ENCODE peak calls at places on chromosomes 2 and 18, in ten cellular contexts. Q, K, V, N, H, U, F, X, R and M are unnamed samples.

GRCh38 chr2:2879776-2880175 is 497.8 kb downstream of the EIPR1 start:
- DNase-seq in Q (no peak), K (no peak), V (no peak), N (no peak), H (no peak), U (no peak), F (no peak), X (no peak), R (no peak), M (no peak)

GRCh38 chr2:159960413-159960812 is 102.0 kb downstream of the PLA2R1 start:
- DNase-seq in Q (no peak), K (peak; percentile 41), V (peak; percentile 91), N (no peak), H (no peak), U (peak; percentile 12), F (no peak), X (peak; percentile 74), R (peak; percentile 86), M (no peak)

GRCh38 chr18:55405655-55406373 is 182.2 kb downstream of the TCF4 start:
- DNase-seq in Q (peak; percentile 55), K (peak; percentile 54), V (peak; percentile 84), N (no peak), H (peak; percentile 86), U (no peak), F (peak; percentile 47), X (peak; percentile 93), R (peak; percentile 95), M (peak; percentile 92)

GRCh38 chr2:129061079-129061785 is 742.6 kb upstream of the HS6ST1 start:
- DNase-seq in Q (no peak), K (peak; percentile 42), V (peak; percentile 93), N (no peak), H (no peak), U (no peak), F (no peak), X (no peak), R (peak; percentile 43), M (no peak)

GRCh38 chr2:148752977-148753376 is 108.4 kb downstream of the EPC2 start:
- DNase-seq in Q (no peak), K (no peak), V (no peak), N (no peak), H (no peak), U (no peak), F (no peak), X (no peak), R (no peak), M (no peak)

GRCh38 chr2:47058061-47058931 is 96.8 kb downstream of the STPG4 start:
- DNase-seq in Q (no peak), K (no peak), V (no peak), N (no peak), H (no peak), U (no peak), F (no peak), X (no peak), R (peak; percentile 85), M (peak; percentile 37)

GRCh38 chr2:128455710-128456050 is 137.0 kb upstream of the HS6ST1 start:
- DNase-seq in Q (no peak), K (no peak), V (no peak), N (no peak), H (no peak), U (no peak), F (no peak), X (no peak), R (no peak), M (no peak)

GRCh38 chr2:216217904-216218260 is 108.7 kb downstream of the XRCC5 start:
- DNase-seq in Q (no peak), K (no peak), V (no peak), N (no peak), H (no peak), U (no peak), F (no peak), X (no peak), R (no peak), M (no peak)

GRCh38 chr2:208315081-208315788 is 49.2 kb downstream of the PIKFYVE start:
- DNase-seq in Q (no peak), K (no peak), V (peak; percentile 10), N (no peak), H (no peak), U (no peak), F (no peak), X (peak; percentile 53), R (peak; percentile 85), M (no peak)

GRCh38 chr2:65228249-65228750 is 669 bp downstream of the ACTR2 start:
- DNase-seq in Q (no peak), K (peak; percentile 52), V (peak; percentile 57), N (peak; percentile 19), H (no peak), U (no peak), F (peak; percentile 34), X (no peak), R (peak; percentile 70), M (no peak)

GRCh38 chr2:159891917-159892691 is 94.1 kb upstream of the CD302 start:
- DNase-seq in Q (no peak), K (peak; percentile 56), V (peak; percentile 70), N (no peak), H (no peak), U (peak; percentile 44), F (no peak), X (peak; percentile 88), R (peak; percentile 84), M (no peak)

GRCh38 chr2:30491225-30491624 is 44.2 kb downstream of the LCLAT1 start:
- DNase-seq in Q (no peak), K (no peak), V (no peak), N (no peak), H (no peak), U (no peak), F (no peak), X (no peak), R (no peak), M (no peak)

GRCh38 chr2:28981620-28982371 is 698 bp downstream of the TOGARAM2 start:
- DNase-seq in Q (no peak), K (no peak), V (no peak), N (no peak), H (no peak), U (no peak), F (no peak), X (no peak), R (peak; percentile 32), M (no peak)

GRCh38 chr18:10131783-10132381 is 218.1 kb downstream of the VAPA start:
- DNase-seq in Q (peak; percentile 59), K (no peak), V (no peak), N (no peak), H (peak; percentile 62), U (no peak), F (no peak), X (no peak), R (peak; percentile 32), M (peak; percentile 37)

GRCh38 chr18:51133580-51134160 is 63.8 kb downstream of the MEX3C start:
- DNase-seq in Q (no peak), K (no peak), V (no peak), N (no peak), H (no peak), U (no peak), F (no peak), X (no peak), R (no peak), M (no peak)

GRCh38 chr2:240139666-240140393 is 628 bp downstream of the OTOS start:
- DNase-seq in Q (peak; percentile 55), K (no peak), V (no peak), N (no peak), H (peak; percentile 18), U (no peak), F (no peak), X (no peak), R (no peak), M (no peak)

GRCh38 chr18:61765097-61765496 is 127.7 kb downstream of the RNF152 start:
- DNase-seq in Q (peak; percentile 56), K (no peak), V (peak; percentile 46), N (no peak), H (no peak), U (no peak), F (no peak), X (no peak), R (peak; percentile 76), M (no peak)

GRCh38 chr18:42183746-42184145 is 228.7 kb downstream of the PIK3C3 start:
- DNase-seq in Q (no peak), K (no peak), V (peak; percentile 86), N (no peak), H (no peak), U (no peak), F (no peak), X (peak; percentile 73), R (peak; percentile 85), M (no peak)

GRCh38 chr18:62812242-62812641 is 96.9 kb downstream of the PHLPP1 start:
- DNase-seq in Q (no peak), K (peak; percentile 62), V (no peak), N (no peak), H (no peak), U (no peak), F (no peak), X (peak; percentile 84), R (no peak), M (no peak)
- H3K27ac ChIP-seq in Q (peak overlapping the region; percentile 15), K (peak overlapping the region; percentile 59), V (no peak overlapping the region), N (no peak overlapping the region), H (no peak overlapping the region), U (no peak overlapping the region), F (no peak overlapping the region), X (peak overlapping the region; percentile 79), R (no peak overlapping the region), M (no peak overlapping the region)

DNA sequence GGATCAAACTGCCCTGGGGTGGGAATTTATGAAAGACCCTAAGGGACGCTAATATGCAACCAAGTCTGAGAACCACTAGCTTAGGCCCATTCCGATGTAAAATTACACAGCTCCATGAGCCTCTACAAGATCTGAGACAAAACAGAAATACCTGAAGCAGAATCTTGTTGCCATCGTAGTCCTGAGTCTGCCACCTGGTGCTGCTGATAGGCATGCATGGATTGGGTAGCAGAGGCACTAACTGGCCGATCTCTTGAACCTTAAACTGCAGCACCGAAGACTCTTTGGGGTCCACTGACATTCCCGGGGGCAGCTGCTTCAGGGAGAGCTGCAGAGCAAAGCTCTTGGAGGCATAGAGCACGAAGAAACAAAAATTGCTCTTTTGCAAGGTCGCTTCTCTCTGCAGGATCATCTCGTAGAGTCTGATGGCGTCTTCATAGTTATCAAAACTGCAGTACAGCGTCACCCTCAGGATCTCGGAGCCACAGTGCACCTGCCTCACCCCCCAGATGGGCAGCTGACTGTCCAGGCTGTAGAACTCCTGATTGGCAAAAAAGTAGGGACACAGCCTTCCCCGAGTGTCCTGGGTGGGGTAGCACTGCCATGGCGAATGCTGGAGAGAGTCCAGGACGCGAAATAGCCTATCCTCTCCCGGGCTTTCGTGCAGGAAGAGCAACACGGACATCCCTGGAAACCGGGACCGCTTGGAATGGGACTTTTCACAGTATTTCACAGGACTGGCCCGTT is 848 bp downstream of the FAM124B start:
- DNase-seq in Q (no peak), K (no peak), V (no peak), N (no peak), H (no peak), U (no peak), F (no peak), X (no peak), R (no peak), M (no peak)
- H3K27ac ChIP-seq in Q (no peak overlapping the region), K (no peak overlapping the region), V (no peak overlapping the region), N (no peak overlapping the region), H (no peak overlapping the region), U (no peak overlapping the region), F (peak overlapping the region; percentile 4), X (no peak overlapping the region), R (no peak overlapping the region), M (peak overlapping the region; percentile 75)

GRCh38 chr18:79397830-79398761 is 2.4 kb downstream of the NFATC1 start:
- DNase-seq in Q (no peak), K (no peak), V (no peak), N (no peak), H (peak; percentile 47), U (no peak), F (no peak), X (no peak), R (no peak), M (peak; percentile 18)
- H3K27ac ChIP-seq in Q (no peak overlapping the region), K (no peak overlapping the region), V (no peak overlapping the region), N (peak overlapping the region; percentile 21), H (no peak overlapping the region), U (no peak overlapping the region), F (no peak overlapping the region), X (no peak overlapping the region), R (no peak overlapping the region), M (no peak overlapping the region)

GRCh38 chr2:20438334-20439192 is 8.3 kb upstream of the RHOB start:
- DNase-seq in Q (no peak), K (peak; percentile 96), V (peak; percentile 84), N (no peak), H (no peak), U (no peak), F (no peak), X (peak; percentile 87), R (peak; percentile 90), M (no peak)
- H3K27ac ChIP-seq in Q (no peak overlapping the region), K (peak overlapping the region; percentile 76), V (no peak overlapping the region), N (no peak overlapping the region), H (no peak overlapping the region), U (no peak overlapping the region), F (peak overlapping the region; percentile 44), X (peak overlapping the region; percentile 83), R (no peak overlapping the region), M (peak overlapping the region; percentile 56)